ENCODE peak calls at places on chromosomes 7 and 10, in eight cellular contexts. J is B cell; E is SW 1271; P is T-cell; X is activated CD8-positive, alpha-beta memory T cell treated with anti-CD3 and anti-CD28 coated beads, Interleukin-2, amount 50 U/mL, for 48 hours; Q is neural crest cell; F is NCI-H1417; C is naive thymus-derived CD8-positive, alpha-beta T cell. W is an unnamed sample.

GRCh38 chr7:114598946-114599345 is 184.3 kb downstream of the FOXP2 start:
- DNase-seq in Q (no peak), C (no peak), P (no peak), F (no peak), X (no peak), J (no peak), E (no peak), W (no peak)

GRCh38 chr10:19683326-19683725 is 132.9 kb upstream of the PLXDC2 start:
- DNase-seq in E (no peak), P (no peak), Q (no peak), C (no peak), J (no peak), F (no peak), X (no peak), W (no peak)

GRCh38 chr7:141295367-141295895 is 221.6 kb downstream of the TMEM178B start:
- DNase-seq in X (no peak), E (no peak), J (no peak), Q (no peak), F (no peak), C (no peak), P (no peak), W (no peak)

GRCh38 chr7:29270979-29271658 is 76.5 kb downstream of the CHN2 start:
- DNase-seq in E (no peak), Q (no peak), F (no peak), P (no peak), C (no peak), J (no peak), X (no peak), W (no peak)

GRCh38 chr10:32905466-32905865 is 52.6 kb downstream of the ITGB1 start:
- DNase-seq in X (no peak), Q (no peak), F (no peak), J (no peak), E (no peak), P (no peak), C (no peak), W (no peak)

GRCh38 chr10:80382989-80383388 is 25.4 kb upstream of the PRXL2A start:
- DNase-seq in X (no peak), E (no peak), Q (peak; percentile 24), J (peak; percentile 67), F (no peak), C (peak; percentile 52), P (peak; percentile 63), W (no peak)

GRCh38 chr7:115477193-115477651 is 553.3 kb downstream of the TFEC start:
- DNase-seq in F (no peak), X (no peak), E (no peak), J (peak; percentile 19), C (no peak), P (no peak), Q (peak; percentile 32), W (no peak)

GRCh38 chr7:154684651-154685563 is 318.0 kb downstream of the PAXIP1 start:
- DNase-seq in C (no peak), J (no peak), P (no peak), F (no peak), E (no peak), Q (no peak), X (no peak), W (no peak)

GRCh38 chr7:101598981-101599681 is 30.0 kb downstream of the MYL10 start:
- DNase-seq in F (no peak), X (no peak), Q (no peak), J (no peak), C (no peak), E (no peak), P (no peak), W (peak; percentile 88)

GRCh38 chr7:149468208-149468607 is 7.3 kb upstream of the ZNF777 start:
- DNase-seq in X (no peak), Q (no peak), J (no peak), P (no peak), C (no peak), E (no peak), F (no peak), W (no peak)

GRCh38 chr10:125448596-125448995 is 234.4 kb downstream of the TEX36 start:
- DNase-seq in J (no peak), C (no peak), X (no peak), F (no peak), Q (peak; percentile 26), P (no peak), E (no peak), W (no peak)

GRCh38 chr10:53134050-53134449 is 361.5 kb upstream of the MBL2 start:
- DNase-seq in F (no peak), P (no peak), J (no peak), C (no peak), X (no peak), E (no peak), Q (no peak), W (no peak)

GRCh38 chr10:109126016-109126415 is 797.3 kb downstream of the XPNPEP1 start:
- DNase-seq in F (no peak), C (no peak), E (no peak), X (no peak), Q (no peak), J (no peak), P (no peak), W (no peak)

GRCh38 chr7:31478744-31479143 is 35.1 kb upstream of the ITPRID1 start:
- DNase-seq in F (no peak), J (no peak), C (no peak), X (no peak), Q (no peak), P (no peak), E (no peak), W (no peak)

GRCh38 chr10:4733150-4733842 is 92.7 kb upstream of the AKR1E2 start:
- DNase-seq in F (no peak), C (no peak), E (no peak), P (no peak), X (no peak), J (no peak), Q (no peak), W (no peak)

GRCh38 chr10:101897633-101898032 is 54.0 kb upstream of the KCNIP2 start:
- DNase-seq in Q (no peak), C (no peak), E (no peak), J (no peak), X (no peak), P (no peak), F (no peak), W (no peak)

GRCh38 chr7:104983620-104984539 is 30.1 kb upstream of the KMT2E start:
- DNase-seq in E (peak; percentile 78), P (peak; percentile 82), C (peak; percentile 90), F (peak; percentile 95), Q (peak; percentile 63), J (peak; percentile 87), X (peak; percentile 90), W (peak; percentile 95)

GRCh38 chr10:113362645-113363091 is 190.2 kb upstream of the HABP2 start:
- DNase-seq in P (no peak), J (no peak), F (no peak), E (no peak), X (no peak), C (no peak), Q (no peak), W (no peak)

GRCh38 chr10:89852872-89853271 is 151.5 kb downstream of the KIF20B start:
- DNase-seq in X (no peak), E (no peak), F (no peak), J (no peak), C (no peak), P (no peak), Q (no peak), W (no peak)

GRCh38 chr10:5325076-5325475 is 39.7 kb upstream of the UCN3 start:
- DNase-seq in J (no peak), X (no peak), P (no peak), E (no peak), Q (no peak), F (no peak), C (no peak), W (no peak)

GRCh38 chr7:147547252-147547897 is 1043.2 kb upstream of the C7orf33 start:
- DNase-seq in Q (no peak), X (no peak), E (no peak), J (no peak), F (peak; percentile 2), P (no peak), C (no peak), W (no peak)

GRCh38 chr7:142535123-142535779 is 214.0 kb upstream of the PRSS1 start:
- DNase-seq in C (peak; percentile 44), Q (peak; percentile 65), X (peak; percentile 83), J (peak; percentile 61), E (peak; percentile 32), P (peak; percentile 50), F (peak; percentile 29), W (no peak)

GRCh38 chr7:43799605-43800004 is 41.1 kb downstream of the BLVRA start:
- DNase-seq in Q (no peak), F (no peak), E (no peak), P (no peak), X (no peak), C (no peak), J (no peak), W (no peak)

GRCh38 chr10:131888186-131888604 is 12.6 kb upstream of the PPP2R2D start:
- DNase-seq in X (no peak), E (no peak), C (no peak), J (no peak), F (no peak), P (no peak), Q (no peak), W (no peak)

GRCh38 chr10:123864923-123865322 is 26.7 kb downstream of the CPXM2 start:
- DNase-seq in P (no peak), E (no peak), X (no peak), F (no peak), J (no peak), Q (no peak), C (no peak), W (peak; percentile 92)

GRCh38 chr10:120387326-120387725 is 69.7 kb upstream of the PLPP4 start:
- DNase-seq in X (no peak), F (no peak), E (no peak), C (no peak), P (no peak), Q (no peak), J (no peak), W (no peak)

GRCh38 chr10:14617125-14617524 is 157.6 kb downstream of the FAM107B start:
- DNase-seq in P (no peak), C (no peak), Q (no peak), X (no peak), E (no peak), F (no peak), J (no peak), W (no peak)

GRCh38 chr7:115618676-115619075 is 411.9 kb downstream of the TFEC start:
- DNase-seq in X (no peak), E (no peak), C (no peak), J (no peak), Q (no peak), F (no peak), P (no peak), W (no peak)

GRCh38 chr10:80491251-80492102 is 37.4 kb downstream of the TSPAN14 start:
- DNase-seq in C (no peak), J (no peak), F (no peak), E (no peak), P (no peak), X (peak; percentile 48), Q (no peak), W (no peak)

GRCh38 chr7:80127412-80128150 is 7.0 kb upstream of the GNAI1 start:
- DNase-seq in Q (no peak), E (no peak), C (no peak), P (no peak), F (peak; percentile 82), X (no peak), J (no peak), W (no peak)

GRCh38 chr7:70585071-70585470 is 546.9 kb upstream of the GALNT17 start:
- DNase-seq in J (no peak), E (no peak), P (no peak), C (no peak), Q (no peak), X (no peak), F (no peak), W (no peak)

GRCh38 chr7:137453356-137453755 is 109.8 kb upstream of the PTN start:
- DNase-seq in C (no peak), P (no peak), E (no peak), J (no peak), F (no peak), Q (no peak), X (no peak), W (no peak)

GRCh38 chr7:148535227-148535626 is 55.3 kb upstream of the C7orf33 start:
- DNase-seq in E (no peak), P (peak; percentile 4), Q (no peak), F (peak; percentile 48), X (peak; percentile 60), C (no peak), J (peak; percentile 14), W (no peak)

GRCh38 chr10:92689663-92690210 is at the start of gene HHEX:
- DNase-seq in F (no peak), X (no peak), J (peak; percentile 91), C (peak; percentile 20), E (no peak), Q (no peak), P (no peak), W (no peak)